ENCODE peak calls at places on chromosomes 1 and 21, in five cellular contexts. P is GM04503; U is activated T-helper 1 cell treated with anti-CD3 and anti-CD28 coated beads, Interleukin-2, amount 50 U/mL, for 16 hours; F is C1 segment of cervical spinal cord; V is NCI-H1694 treated with DMSO at 0.1 percent for 48 hours. T is an unnamed sample.

GRCh38 chr1:55245781-55246180 is 30.6 kb upstream of the USP24 start:
- DNase-seq in F (no peak), P (no peak), U (no peak), V (no peak), T (no peak)

GRCh38 chr1:40977721-40978120 is 1.8 kb upstream of the CTPS1 start:
- DNase-seq in F (no peak), P (no peak), U (no peak), V (no peak), T (no peak)

GRCh38 chr1:59298710-59299346 is 1.9 kb downstream of the FGGY start:
- DNase-seq in V (no peak), P (no peak), F (no peak), U (no peak), T (peak; percentile 54)

GRCh38 chr1:227447531-227447990 is 115.8 kb upstream of the ZNF678 start:
- DNase-seq in U (no peak), F (no peak), P (no peak), V (no peak), T (no peak)

GRCh38 chr21:16176570-16176969 is 446.8 kb downstream of the USP25 start:
- DNase-seq in V (no peak), U (no peak), P (no peak), F (no peak), T (no peak)

GRCh38 chr1:32984090-32984828 is 19.6 kb upstream of the RNF19B start:
- DNase-seq in V (no peak), P (no peak), F (no peak), U (no peak), T (no peak)

GRCh38 chr1:167803358-167804217 is 81.8 kb downstream of the MPZL1 start:
- DNase-seq in V (peak; percentile 91), U (peak; percentile 74), P (peak; percentile 66), F (peak; percentile 34), T (peak; percentile 81)

GRCh38 chr1:150151291-150152181 is 1.8 kb downstream of the PLEKHO1 start:
- DNase-seq in P (no peak), U (peak; percentile 61), V (no peak), F (peak; percentile 44), T (no peak)

GRCh38 chr1:64864018-64864945 is 102.1 kb downstream of the JAK1 start:
- DNase-seq in F (peak; percentile 22), V (peak; percentile 9), P (no peak), U (no peak), T (no peak)